ENCODE peak calls at places on chromosome 5, in six cellular contexts. One of them, this sample, is unnamed.
A peak's percentile ranks its signal among the peaks of the same experiment; 100 is the strongest.

GRCh38 chr5:11903614-11904269 is 504 bp downstream of the CTNND2 start:
- DNase-seq in tibial artery: no peak
- DNase-seq in CD4-positive, alpha-beta memory T cell: no peak
- DNase-seq in IMR-90: no peak
- DNase-seq in transverse colon: no peak
- DNase-seq in stomach: no peak
- DNase-seq in this sample: peak; percentile 53

GRCh38 chr5:1759378-1759970 is 40.2 kb downstream of the MRPL36 start:
- DNase-seq in tibial artery: no peak
- DNase-seq in CD4-positive, alpha-beta memory T cell: no peak
- DNase-seq in IMR-90: no peak
- DNase-seq in transverse colon: no peak
- DNase-seq in stomach: peak; percentile 21
- DNase-seq in this sample: no peak

GRCh38 chr5:135880278-135880677 is 15.4 kb downstream of the IL9 start:
- DNase-seq in tibial artery: no peak
- DNase-seq in CD4-positive, alpha-beta memory T cell: no peak
- DNase-seq in IMR-90: no peak
- DNase-seq in transverse colon: peak; percentile 16
- DNase-seq in stomach: no peak
- DNase-seq in this sample: no peak

GRCh38 chr5:77305921-77306320 is 95.4 kb downstream of the PDE8B start:
- DNase-seq in tibial artery: no peak
- DNase-seq in CD4-positive, alpha-beta memory T cell: no peak
- DNase-seq in IMR-90: peak; percentile 57
- DNase-seq in transverse colon: no peak
- DNase-seq in stomach: no peak
- DNase-seq in this sample: no peak

GRCh38 chr5:153565822-153566221 is 75.4 kb downstream of the GRIA1 start:
- DNase-seq in tibial artery: no peak
- DNase-seq in CD4-positive, alpha-beta memory T cell: no peak
- DNase-seq in IMR-90: peak; percentile 76
- DNase-seq in transverse colon: no peak
- DNase-seq in stomach: no peak
- DNase-seq in this sample: no peak

GRCh38 chr5:81519217-81519905 is 125.4 kb upstream of the ACOT12 start:
- DNase-seq in tibial artery: no peak
- DNase-seq in CD4-positive, alpha-beta memory T cell: no peak
- DNase-seq in IMR-90: no peak
- DNase-seq in transverse colon: no peak
- DNase-seq in stomach: no peak
- DNase-seq in this sample: no peak

GRCh38 chr5:39518516-39518915 is 93.7 kb upstream of the DAB2 start:
- DNase-seq in tibial artery: no peak
- DNase-seq in CD4-positive, alpha-beta memory T cell: no peak
- DNase-seq in IMR-90: peak; percentile 85
- DNase-seq in transverse colon: no peak
- DNase-seq in stomach: no peak
- DNase-seq in this sample: no peak

GRCh38 chr5:60972225-60972624 is 27.2 kb downstream of the NDUFAF2 start:
- DNase-seq in tibial artery: no peak
- DNase-seq in CD4-positive, alpha-beta memory T cell: no peak
- DNase-seq in IMR-90: no peak
- DNase-seq in transverse colon: no peak
- DNase-seq in stomach: no peak
- DNase-seq in this sample: no peak

GRCh38 chr5:37840036-37840909 is at the start of gene GDNF:
- DNase-seq in tibial artery: no peak
- DNase-seq in CD4-positive, alpha-beta memory T cell: no peak
- DNase-seq in IMR-90: peak; percentile 77
- DNase-seq in transverse colon: peak; percentile 43
- DNase-seq in stomach: peak; percentile 34
- DNase-seq in this sample: peak; percentile 71

GRCh38 chr5:131265318-131265803 is 1.5 kb downstream of the CDC42SE2 start:
- DNase-seq in tibial artery: no peak
- DNase-seq in CD4-positive, alpha-beta memory T cell: peak; percentile 57
- DNase-seq in IMR-90: peak; percentile 38
- DNase-seq in transverse colon: no peak
- DNase-seq in stomach: no peak
- DNase-seq in this sample: no peak

GRCh38 chr5:72478684-72479083 is 28.5 kb downstream of the ZNF366 start:
- DNase-seq in tibial artery: peak; percentile 34
- DNase-seq in CD4-positive, alpha-beta memory T cell: no peak
- DNase-seq in IMR-90: peak; percentile 66
- DNase-seq in transverse colon: no peak
- DNase-seq in stomach: no peak
- DNase-seq in this sample: no peak

GRCh38 chr5:32042571-32042970 is 131.5 kb downstream of the GOLPH3 start:
- DNase-seq in tibial artery: peak; percentile 27
- DNase-seq in CD4-positive, alpha-beta memory T cell: no peak
- DNase-seq in IMR-90: no peak
- DNase-seq in transverse colon: no peak
- DNase-seq in stomach: no peak
- DNase-seq in this sample: no peak

GRCh38 chr5:107526-107925 is 15.6 kb downstream of the PLEKHG4B start:
- DNase-seq in tibial artery: no peak
- DNase-seq in CD4-positive, alpha-beta memory T cell: no peak
- DNase-seq in IMR-90: no peak
- DNase-seq in transverse colon: no peak
- DNase-seq in stomach: no peak
- DNase-seq in this sample: no peak

GRCh38 chr5:150278916-150279315 is 10.7 kb downstream of the CAMK2A start:
- DNase-seq in tibial artery: no peak
- DNase-seq in CD4-positive, alpha-beta memory T cell: no peak
- DNase-seq in IMR-90: peak; percentile 90
- DNase-seq in transverse colon: no peak
- DNase-seq in stomach: no peak
- DNase-seq in this sample: no peak

GRCh38 chr5:169581580-169582227 is 1.9 kb upstream of the SPDL1 start:
- DNase-seq in tibial artery: peak; percentile 58
- DNase-seq in CD4-positive, alpha-beta memory T cell: peak; percentile 37
- DNase-seq in IMR-90: peak; percentile 61
- DNase-seq in transverse colon: peak; percentile 66
- DNase-seq in stomach: peak; percentile 55
- DNase-seq in this sample: peak; percentile 58

GRCh38 chr5:93433422-93433821 is 147.6 kb downstream of the NR2F1-AS1 start:
- DNase-seq in tibial artery: no peak
- DNase-seq in CD4-positive, alpha-beta memory T cell: no peak
- DNase-seq in IMR-90: peak; percentile 96
- DNase-seq in transverse colon: no peak
- DNase-seq in stomach: no peak
- DNase-seq in this sample: no peak

DNA sequence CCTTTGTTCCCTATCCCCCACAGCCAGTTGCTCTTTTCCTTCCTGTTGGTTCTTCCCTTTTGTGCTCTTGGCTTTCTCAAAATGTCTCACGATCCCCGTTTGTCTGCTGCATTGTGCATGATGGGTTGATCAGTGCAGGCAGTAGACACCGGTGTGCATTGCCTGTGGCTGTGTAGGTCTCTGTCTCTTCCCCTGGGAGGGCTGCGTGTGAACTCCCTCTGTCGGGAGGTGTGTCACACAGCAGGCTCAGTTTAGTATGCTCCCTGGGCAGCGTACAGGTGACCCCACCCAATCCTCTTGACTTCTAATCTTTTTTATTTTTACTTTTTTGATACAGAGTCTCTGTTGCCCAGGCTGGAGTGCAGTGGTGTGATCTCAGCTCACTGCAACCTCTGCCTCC is 265.3 kb downstream of the FSTL4 start:
- DNase-seq in tibial artery: no peak
- DNase-seq in CD4-positive, alpha-beta memory T cell: no peak
- DNase-seq in IMR-90: no peak
- DNase-seq in transverse colon: no peak
- DNase-seq in stomach: no peak
- DNase-seq in this sample: no peak
- H3K4me1 ChIP-seq in tibial artery: no peaks in the 10 kb centered on the region
- H3K4me1 ChIP-seq in CD4-positive, alpha-beta memory T cell: no peaks in the 10 kb centered on the region
- H3K4me1 ChIP-seq in IMR-90: no peaks in the 10 kb centered on the region
- H3K4me1 ChIP-seq in transverse colon: no peaks in the 10 kb centered on the region
- H3K4me1 ChIP-seq in stomach: no peaks in the 10 kb centered on the region
- H3K4me1 ChIP-seq in this sample: no peaks in the 10 kb centered on the region

DNA sequence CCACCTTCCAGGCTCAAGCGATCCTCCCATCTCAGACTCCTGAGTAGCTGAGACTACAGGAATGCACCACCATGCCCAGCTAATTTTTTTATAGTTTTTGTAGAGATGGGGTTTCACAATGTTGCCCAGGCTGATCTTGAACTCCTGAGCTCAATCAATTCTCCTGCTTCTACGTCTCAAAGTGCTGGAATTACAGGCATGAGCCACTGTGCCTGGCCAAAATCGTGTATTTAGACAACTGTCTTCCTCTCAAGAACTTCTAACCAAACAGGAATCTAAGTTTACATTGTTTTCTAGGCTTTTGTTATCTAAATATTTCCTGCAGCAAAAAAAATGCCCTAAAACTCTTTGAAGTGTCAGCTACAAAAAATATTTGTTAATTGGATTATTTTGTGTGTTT is 78.8 kb downstream of the NLN start:
- DNase-seq in tibial artery: no peak
- DNase-seq in CD4-positive, alpha-beta memory T cell: no peak
- DNase-seq in IMR-90: peak; percentile 31
- DNase-seq in transverse colon: no peak
- DNase-seq in stomach: no peak
- DNase-seq in this sample: no peak
- H3K36me3 ChIP-seq in tibial artery: peaks cover 3% of the 10 kb centered on the region
- H3K36me3 ChIP-seq in CD4-positive, alpha-beta memory T cell: no peaks in the 10 kb centered on the region
- H3K36me3 ChIP-seq in IMR-90: peaks cover 1% of the 10 kb centered on the region
- H3K36me3 ChIP-seq in transverse colon: no peaks in the 10 kb centered on the region
- H3K36me3 ChIP-seq in stomach: peaks cover 6% of the 10 kb centered on the region
- H3K36me3 ChIP-seq in this sample: no peaks in the 10 kb centered on the region

GRCh38 chr5:132490484-132491367 is at the start of gene IRF1:
- DNase-seq in tibial artery: peak; percentile 96
- DNase-seq in CD4-positive, alpha-beta memory T cell: peak; percentile 99
- DNase-seq in IMR-90: peak; percentile 94
- DNase-seq in transverse colon: peak; percentile 98
- DNase-seq in stomach: peak; percentile 97
- DNase-seq in this sample: peak; percentile 97

GRCh38 chr5:132487841-132488555 is 2.6 kb downstream of the IRF1 start:
- DNase-seq in tibial artery: no peak
- DNase-seq in CD4-positive, alpha-beta memory T cell: no peak
- DNase-seq in IMR-90: no peak
- DNase-seq in transverse colon: peak; percentile 15
- DNase-seq in stomach: peak; percentile 25
- DNase-seq in this sample: no peak

GRCh38 chr5:132488590-132488989 is 2.0 kb downstream of the IRF1 start:
- DNase-seq in tibial artery: no peak
- DNase-seq in CD4-positive, alpha-beta memory T cell: no peak
- DNase-seq in IMR-90: no peak
- DNase-seq in transverse colon: no peak
- DNase-seq in stomach: no peak
- DNase-seq in this sample: no peak

GRCh38 chr5:132489871-132490483 is 596 bp downstream of the IRF1 start:
- DNase-seq in tibial artery: peak; percentile 52
- DNase-seq in CD4-positive, alpha-beta memory T cell: no peak
- DNase-seq in IMR-90: peak; percentile 43
- DNase-seq in transverse colon: peak; percentile 69
- DNase-seq in stomach: peak; percentile 69
- DNase-seq in this sample: peak; percentile 82

GRCh38 chr5:132489051-132489770 is 1.4 kb downstream of the IRF1 start:
- DNase-seq in tibial artery: no peak
- DNase-seq in CD4-positive, alpha-beta memory T cell: no peak
- DNase-seq in IMR-90: no peak
- DNase-seq in transverse colon: peak; percentile 32
- DNase-seq in stomach: peak; percentile 26
- DNase-seq in this sample: peak; percentile 26
- H3K4me3 ChIP-seq in tibial artery: peak overlapping the region; percentile 75
- H3K4me3 ChIP-seq in CD4-positive, alpha-beta memory T cell: peak overlapping the region; percentile 94
- H3K4me3 ChIP-seq in IMR-90: peak overlapping the region; percentile 91
- H3K4me3 ChIP-seq in transverse colon: peak overlapping the region; percentile 87
- H3K4me3 ChIP-seq in stomach: peak overlapping the region; percentile 84
- H3K4me3 ChIP-seq in this sample: peak overlapping the region; percentile 87

DNA sequence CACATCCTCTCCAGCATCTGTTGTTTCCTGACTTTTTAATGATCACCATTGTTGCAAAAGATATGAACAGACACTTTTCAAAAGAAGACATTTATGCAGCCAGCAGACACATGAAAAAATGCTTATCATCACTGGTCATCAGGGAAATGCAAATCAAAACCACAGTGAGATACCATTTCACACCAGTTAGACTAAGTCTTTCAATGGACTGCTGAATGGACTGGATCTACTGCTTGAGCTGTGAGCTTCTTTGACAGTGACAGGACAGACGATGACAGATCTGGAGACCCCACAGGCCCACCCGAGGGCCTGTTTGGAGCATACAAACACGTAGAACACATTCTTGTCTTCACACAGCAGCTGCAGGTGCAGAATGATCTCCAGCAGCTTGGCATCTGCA is 266.1 kb upstream of the RIOK2 start:
- DNase-seq in tibial artery: no peak
- DNase-seq in CD4-positive, alpha-beta memory T cell: no peak
- DNase-seq in IMR-90: no peak
- DNase-seq in transverse colon: no peak
- DNase-seq in stomach: no peak
- DNase-seq in this sample: no peak
- H3K4me1 ChIP-seq in tibial artery: no peaks in the 10 kb centered on the region
- H3K4me1 ChIP-seq in CD4-positive, alpha-beta memory T cell: no peaks in the 10 kb centered on the region
- H3K4me1 ChIP-seq in IMR-90: no peaks in the 10 kb centered on the region
- H3K4me1 ChIP-seq in transverse colon: no peaks in the 10 kb centered on the region
- H3K4me1 ChIP-seq in stomach: no peaks in the 10 kb centered on the region
- H3K4me1 ChIP-seq in this sample: no peaks in the 10 kb centered on the region

This sample was measured in pancreas.